ENCODE peak calls at places on chromosomes 11 and 22, in eight cellular contexts. U is activated T-helper 2 cell treated with anti-CD3 and anti-CD28 coated beads, Interferon-gamma antibody, Interleukin-2, Interleukin-4, amounts not matched to agents 10 μg/mL and 5 μg/mL and 100 μg/mL, durations not matched to agents 14 hours and 24 hours and 36 hours; N is mucosa of descending colon; X is caudate nucleus; V is HFF-Myc; C is activated T-helper 1 cell treated with anti-CD3 and anti-CD28 coated beads, Interleukin-2, amount 50 U/mL, for 16 hours; W is sciatic nerve; I is neuronal stem cell. E is an unnamed sample.
A peak's percentile ranks its signal among the peaks of the same experiment; 100 is the strongest.

GRCh38 chr22:45083659-45084305 is 74.0 kb upstream of the PHF21B start:
- DNase-seq in U (no peak), N (no peak), X (peak; percentile 32), V (peak; percentile 35), C (no peak), W (no peak), I (no peak), E (no peak)

GRCh38 chr22:23091760-23092159 is 21.4 kb downstream of the GNAZ start:
- DNase-seq in U (no peak), N (no peak), X (no peak), V (no peak), C (no peak), W (no peak), I (no peak), E (no peak)

GRCh38 chr22:44188316-44188715 is 7.6 kb downstream of the PARVG start:
- DNase-seq in U (no peak), N (no peak), X (no peak), V (no peak), C (no peak), W (peak; percentile 26), I (no peak), E (no peak)

GRCh38 chr22:44782286-44782830 is 30.0 kb downstream of the ARHGAP8 start:
- DNase-seq in U (no peak), N (no peak), X (no peak), V (no peak), C (no peak), W (no peak), I (no peak), E (no peak)

GRCh38 chr11:71986131-71986530 is 12.6 kb upstream of the IL18BP start:
- DNase-seq in U (no peak), N (no peak), X (no peak), V (no peak), C (no peak), W (no peak), I (no peak), E (no peak)

GRCh38 chr22:22037740-22038139 is 55.2 kb upstream of the TOP3B start:
- DNase-seq in U (no peak), N (no peak), X (no peak), V (no peak), C (no peak), W (no peak), I (peak; percentile 33), E (no peak)

GRCh38 chr11:8262552-8263108 is 1.0 kb downstream of the LMO1 start:
- DNase-seq in U (no peak), N (no peak), X (peak; percentile 20), V (no peak), C (no peak), W (peak; percentile 66), I (peak; percentile 81), E (peak; percentile 71)

GRCh38 chr11:92875473-92875872 is 94.0 kb upstream of the MTNR1B start:
- DNase-seq in U (no peak), N (no peak), X (no peak), V (no peak), C (no peak), W (no peak), I (no peak), E (no peak)